ENCODE peak calls at places on chromosomes 6 and 20, in four cellular contexts. G is DND-41, V is HCT116, Q is mammary epithelial cell. N is an unnamed sample.

GRCh38 chr6:80605165-80605989 is 498.9 kb downstream of the BCKDHB start:
- DNase-seq in Q (peak; percentile 57), V (peak; percentile 42), G (no peak), N (peak; percentile 55)

GRCh38 chr20:49360242-49360968 is 82.5 kb upstream of the ZNFX1 start:
- DNase-seq in V (no peak), Q (no peak), G (no peak), N (no peak)

GRCh38 chr20:36483919-36484808 is 57.2 kb upstream of the MYL9 start:
- DNase-seq in Q (peak; percentile 46), G (no peak), V (no peak), N (peak; percentile 73)

GRCh38 chr20:53631909-53632662 is 38.4 kb upstream of the ZNF217 start:
- DNase-seq in Q (no peak), V (no peak), G (no peak), N (no peak)

GRCh38 chr6:14540276-14540675 is 422.7 kb downstream of the CD83 start:
- DNase-seq in V (no peak), Q (no peak), G (no peak), N (no peak)

GRCh38 chr6:16392010-16392409 is 153.6 kb downstream of the GMPR start:
- DNase-seq in V (no peak), Q (no peak), G (no peak), N (no peak)

GRCh38 chr6:34658605-34659218 is 37.9 kb downstream of the ILRUN start:
- DNase-seq in V (no peak), Q (no peak), G (no peak), N (no peak)

GRCh38 chr20:61808497-61808896 is 257.2 kb downstream of the TAF4 start:
- DNase-seq in Q (no peak), G (no peak), V (no peak), N (no peak)

GRCh38 chr6:40037271-40037670 is 103.0 kb upstream of the MOCS1 start:
- DNase-seq in Q (peak; percentile 57), G (no peak), V (no peak), N (no peak)

GRCh38 chr6:149032599-149033405 is 284.7 kb upstream of the TAB2 start:
- DNase-seq in V (no peak), Q (peak; percentile 87), G (peak; percentile 40), N (peak; percentile 93)

GRCh38 chr6:118725944-118726343 is 74.6 kb upstream of the CEP85L start:
- DNase-seq in Q (no peak), V (no peak), G (peak; percentile 68), N (no peak)

GRCh38 chr6:152943260-152943897 is 39.5 kb downstream of the FBXO5 start:
- DNase-seq in V (no peak), G (no peak), Q (peak; percentile 75), N (no peak)

GRCh38 chr20:4052554-4052953 is 37.2 kb upstream of the RNF24 start:
- DNase-seq in V (no peak), G (no peak), Q (no peak), N (no peak)

GRCh38 chr6:132530293-132530974 is 7.6 kb upstream of the TAAR9 start:
- DNase-seq in V (peak; percentile 61), Q (peak; percentile 38), G (peak; percentile 58), N (peak; percentile 67)

GRCh38 chr6:122621638-122622037 is 11.4 kb downstream of the PKIB start:
- DNase-seq in Q (no peak), G (no peak), V (no peak), N (no peak)

GRCh38 chr6:90098025-90098474 is 198.6 kb downstream of the BACH2 start:
- DNase-seq in Q (peak; percentile 98), V (no peak), G (peak; percentile 58), N (peak; percentile 90)

GRCh38 chr6:53347250-53347920 is 1.4 kb downstream of the ELOVL5 start:
- DNase-seq in Q (peak; percentile 47), G (peak; percentile 54), V (no peak), N (peak; percentile 50)

DNA sequence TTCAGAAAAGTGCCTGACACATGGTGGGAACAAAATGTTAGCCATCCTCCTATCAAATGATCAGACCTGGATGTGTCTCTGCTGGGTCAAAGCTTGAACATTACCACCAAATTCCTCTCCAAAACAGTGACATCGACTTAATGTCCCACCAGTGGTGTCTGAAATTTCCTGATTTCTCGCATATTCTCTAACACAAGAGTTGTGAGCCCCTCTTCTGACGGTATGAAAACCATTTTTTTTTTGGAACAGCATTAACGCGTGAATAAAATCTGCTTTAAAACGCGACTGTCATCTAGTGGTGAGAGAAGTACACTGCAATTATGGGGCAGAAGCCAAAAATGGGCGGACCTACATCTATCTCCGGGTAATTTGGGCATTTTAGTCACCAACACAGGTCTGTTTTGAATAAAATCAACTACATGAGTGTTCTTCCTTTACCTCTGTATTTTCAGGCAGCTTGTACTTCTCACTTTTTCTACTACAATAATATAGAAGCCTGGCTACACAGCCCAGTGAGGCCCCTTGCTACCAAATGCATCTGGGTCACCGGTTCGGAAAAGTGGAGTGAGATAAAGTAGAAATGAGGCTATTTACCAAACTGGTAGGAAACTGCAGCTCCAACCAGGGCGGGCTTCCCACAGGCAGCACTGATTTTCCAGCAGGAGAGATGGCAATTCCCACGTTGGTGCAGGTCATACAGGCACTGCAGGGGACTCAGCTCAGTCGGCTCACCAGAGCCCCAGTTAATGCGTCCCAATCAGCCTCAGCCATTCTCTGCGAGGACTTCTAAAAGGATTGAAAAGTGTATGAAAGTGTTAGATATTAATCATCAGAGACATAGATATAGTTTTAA is 27.4 kb downstream of the MGME1 start:
- DNase-seq in V (peak; percentile 26), Q (peak; percentile 55), G (peak; percentile 54), N (peak; percentile 88)
- H3K4me2 ChIP-seq in V (peak overlapping the region; percentile 20), Q (no peak overlapping the region), G (no peak overlapping the region), N (peak overlapping the region; percentile 47)

GRCh38 chr6:10578718-10579117 is 57.6 kb downstream of the GCNT2 start:
- DNase-seq in G (no peak), Q (no peak), V (no peak), N (no peak)
- H3K4me2 ChIP-seq in G (no peak overlapping the region), Q (no peak overlapping the region), V (no peak overlapping the region), N (no peak overlapping the region)

GRCh38 chr20:38973546-38974120 is 11.5 kb downstream of the DHX35 start:
- DNase-seq in Q (peak; percentile 48), G (no peak), V (no peak), N (peak; percentile 62)
- H3K4me2 ChIP-seq in Q (no peak overlapping the region), G (no peak overlapping the region), V (no peak overlapping the region), N (no peak overlapping the region)

GRCh38 chr20:43755851-43756250 is 29.0 kb upstream of the GTSF1L start:
- DNase-seq in Q (no peak), G (no peak), V (no peak), N (peak; percentile 83)
- H3K4me2 ChIP-seq in Q (no peak overlapping the region), G (no peak overlapping the region), V (no peak overlapping the region), N (no peak overlapping the region)

DNA sequence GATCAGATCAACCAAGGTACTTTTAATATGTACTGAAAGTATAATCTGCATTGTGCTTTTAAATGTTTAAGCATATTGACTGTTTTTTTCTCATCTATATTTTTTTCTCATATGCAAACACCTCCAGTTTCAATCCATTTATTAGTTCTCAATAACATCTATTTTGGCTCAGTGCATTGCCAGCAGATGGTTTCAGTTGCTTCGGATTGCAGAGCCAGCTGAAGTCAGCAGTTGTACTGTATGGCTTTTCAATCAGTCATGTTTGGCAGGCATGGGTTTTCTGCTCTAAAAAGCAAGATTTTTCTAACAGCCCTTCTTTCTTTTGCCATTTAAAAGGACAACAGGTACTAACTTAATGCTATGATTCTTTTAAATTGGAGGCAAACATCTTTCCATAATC is 121.2 kb downstream of the CD109 start:
- DNase-seq in Q (no peak), V (no peak), G (no peak), N (no peak)
- H3K4me2 ChIP-seq in Q (no peak overlapping the region), V (no peak overlapping the region), G (no peak overlapping the region), N (no peak overlapping the region)

GRCh38 chr6:131059486-131059885 is 3.6 kb downstream of the EPB41L2 start:
- DNase-seq in V (no peak), G (no peak), Q (no peak), N (peak; percentile 81)

GRCh38 chr6:131058236-131058635 is 4.8 kb downstream of the EPB41L2 start:
- DNase-seq in Q (no peak), G (no peak), V (no peak), N (no peak)

GRCh38 chr6:131061041-131061770 is 1.8 kb downstream of the EPB41L2 start:
- DNase-seq in G (no peak), Q (no peak), V (no peak), N (peak; percentile 63)

GRCh38 chr6:131061771-131062160 is 1.3 kb downstream of the EPB41L2 start:
- DNase-seq in Q (no peak), G (no peak), V (no peak), N (peak; percentile 64)

GRCh38 chr6:131060311-131060710 is 2.7 kb downstream of the EPB41L2 start:
- DNase-seq in G (no peak), Q (no peak), V (no peak), N (peak; percentile 48)
- H3K4me2 ChIP-seq in G (no peak overlapping the region), Q (peak overlapping the region; percentile 90), V (no peak overlapping the region), N (peak overlapping the region; percentile 95)

GRCh38 chr20:14332796-14333345 is 4.5 kb downstream of the FLRT3 start:
- DNase-seq in G (no peak), V (no peak), Q (no peak), N (no peak)

GRCh38 chr20:14336667-14337066 is 745 bp downstream of the FLRT3 start:
- DNase-seq in G (no peak), Q (peak; percentile 43), V (no peak), N (peak; percentile 48)

GRCh38 chr20:14333734-14334133 is 3.7 kb downstream of the FLRT3 start:
- DNase-seq in Q (no peak), V (no peak), G (no peak), N (no peak)

GRCh38 chr20:14334306-14334930 is 3.0 kb downstream of the FLRT3 start:
- DNase-seq in Q (peak; percentile 70), V (no peak), G (no peak), N (peak; percentile 75)

DNA sequence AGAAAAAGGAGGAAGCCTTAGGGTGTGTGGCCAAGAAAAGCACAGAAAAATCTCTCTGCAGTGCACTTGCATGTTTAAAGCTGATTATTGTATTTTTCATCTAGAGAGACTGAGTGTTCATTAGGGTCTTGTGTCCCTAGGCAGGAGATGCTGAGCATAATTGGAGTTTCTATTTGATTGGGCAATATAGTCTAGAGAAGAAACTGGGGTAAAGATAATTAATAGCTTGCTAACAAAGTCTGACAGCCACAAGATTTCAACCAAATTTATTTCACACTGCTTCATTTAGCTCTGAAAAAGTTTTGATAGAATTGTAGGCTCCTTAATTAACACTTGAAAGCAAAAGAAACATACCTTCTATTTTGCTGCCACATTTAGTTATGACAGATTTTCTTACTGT is 2.3 kb downstream of the FLRT3 start:
- DNase-seq in G (no peak), Q (no peak), V (no peak), N (no peak)
- H3K4me2 ChIP-seq in G (no peak overlapping the region), Q (peak overlapping the region; percentile 96), V (no peak overlapping the region), N (peak overlapping the region; percentile 97)

GRCh38 chr20:25588491-25588890 is 3.2 kb upstream of the NINL start:
- DNase-seq in G (no peak), V (no peak), Q (no peak), N (no peak)
- H3K4me2 ChIP-seq in G (no peak overlapping the region), V (no peak overlapping the region), Q (no peak overlapping the region), N (no peak overlapping the region)